ENCODE peak calls at places on chromosomes 2 and 18, in eight cellular contexts. One of them, this sample, is unnamed.

GRCh38 chr2:30684546-30684945 is 122.7 kb downstream of the CAPN13 start:
- DNase-seq in fibroblast of lung: peak
- DNase-seq in gastrocnemius medialis: no peak
- DNase-seq in cardiac muscle cell: no peak
- DNase-seq in GM23248: no peak
- DNase-seq in esophagus squamous epithelium: no peak
- DNase-seq in lung: peak
- DNase-seq in right atrium auricular region: no peak
- DNase-seq in this sample: no peak

GRCh38 chr2:100767224-100767653 is 52.7 kb upstream of the NPAS2 start:
- DNase-seq in fibroblast of lung: peak
- DNase-seq in gastrocnemius medialis: no peak
- DNase-seq in cardiac muscle cell: peak
- DNase-seq in GM23248: peak
- DNase-seq in esophagus squamous epithelium: no peak
- DNase-seq in lung: no peak
- DNase-seq in right atrium auricular region: no peak
- DNase-seq in this sample: no peak

GRCh38 chr2:101466426-101466825 is 8.5 kb downstream of the RFX8 start:
- DNase-seq in fibroblast of lung: peak
- DNase-seq in gastrocnemius medialis: no peak
- DNase-seq in cardiac muscle cell: no peak
- DNase-seq in GM23248: no peak
- DNase-seq in esophagus squamous epithelium: no peak
- DNase-seq in lung: no peak
- DNase-seq in right atrium auricular region: no peak
- DNase-seq in this sample: no peak

GRCh38 chr2:160790738-160791137 is 297.1 kb upstream of the RBMS1 start:
- DNase-seq in fibroblast of lung: no peak
- DNase-seq in gastrocnemius medialis: no peak
- DNase-seq in cardiac muscle cell: no peak
- DNase-seq in GM23248: no peak
- DNase-seq in esophagus squamous epithelium: no peak
- DNase-seq in lung: no peak
- DNase-seq in right atrium auricular region: no peak
- DNase-seq in this sample: no peak

GRCh38 chr18:9735238-9735637 is 27.1 kb downstream of the RAB31 start:
- DNase-seq in fibroblast of lung: no peak
- DNase-seq in gastrocnemius medialis: no peak
- DNase-seq in cardiac muscle cell: no peak
- DNase-seq in GM23248: no peak
- DNase-seq in esophagus squamous epithelium: no peak
- DNase-seq in lung: no peak
- DNase-seq in right atrium auricular region: peak
- DNase-seq in this sample: peak

GRCh38 chr2:184114439-184114838 is 483.9 kb upstream of the ZNF804A start:
- DNase-seq in fibroblast of lung: no peak
- DNase-seq in gastrocnemius medialis: no peak
- DNase-seq in cardiac muscle cell: no peak
- DNase-seq in GM23248: no peak
- DNase-seq in esophagus squamous epithelium: no peak
- DNase-seq in lung: no peak
- DNase-seq in right atrium auricular region: no peak
- DNase-seq in this sample: no peak

GRCh38 chr2:26994975-26995374 is 24.5 kb downstream of the MAPRE3 start:
- DNase-seq in fibroblast of lung: no peak
- DNase-seq in gastrocnemius medialis: no peak
- DNase-seq in cardiac muscle cell: no peak
- DNase-seq in GM23248: no peak
- DNase-seq in esophagus squamous epithelium: no peak
- DNase-seq in lung: no peak
- DNase-seq in right atrium auricular region: no peak
- DNase-seq in this sample: no peak

GRCh38 chr18:53056064-53056463 is 716.1 kb downstream of the DCC start:
- DNase-seq in fibroblast of lung: no peak
- DNase-seq in gastrocnemius medialis: no peak
- DNase-seq in cardiac muscle cell: no peak
- DNase-seq in GM23248: no peak
- DNase-seq in esophagus squamous epithelium: no peak
- DNase-seq in lung: no peak
- DNase-seq in right atrium auricular region: no peak
- DNase-seq in this sample: no peak

GRCh38 chr2:71466301-71467179 is 13.2 kb downstream of the DYSF start:
- DNase-seq in fibroblast of lung: no peak
- DNase-seq in gastrocnemius medialis: peak
- DNase-seq in cardiac muscle cell: peak
- DNase-seq in GM23248: peak
- DNase-seq in esophagus squamous epithelium: no peak
- DNase-seq in lung: no peak
- DNase-seq in right atrium auricular region: no peak
- DNase-seq in this sample: no peak

GRCh38 chr18:2994603-2995432 is 18.1 kb downstream of the LPIN2 start:
- DNase-seq in fibroblast of lung: no peak
- DNase-seq in gastrocnemius medialis: no peak
- DNase-seq in cardiac muscle cell: no peak
- DNase-seq in GM23248: no peak
- DNase-seq in esophagus squamous epithelium: peak
- DNase-seq in lung: no peak
- DNase-seq in right atrium auricular region: no peak
- DNase-seq in this sample: no peak

GRCh38 chr2:151562398-151562797 is 152.7 kb downstream of the RIF1 start:
- DNase-seq in fibroblast of lung: no peak
- DNase-seq in gastrocnemius medialis: peak
- DNase-seq in cardiac muscle cell: no peak
- DNase-seq in GM23248: no peak
- DNase-seq in esophagus squamous epithelium: no peak
- DNase-seq in lung: no peak
- DNase-seq in right atrium auricular region: no peak
- DNase-seq in this sample: no peak

GRCh38 chr2:177467646-177468045 is 75.1 kb downstream of the AGPS start:
- DNase-seq in fibroblast of lung: peak
- DNase-seq in gastrocnemius medialis: no peak
- DNase-seq in cardiac muscle cell: peak
- DNase-seq in GM23248: peak
- DNase-seq in esophagus squamous epithelium: no peak
- DNase-seq in lung: no peak
- DNase-seq in right atrium auricular region: no peak
- DNase-seq in this sample: no peak

GRCh38 chr2:70726947-70727725 is 40.9 kb downstream of the ADD2 start:
- DNase-seq in fibroblast of lung: no peak
- DNase-seq in gastrocnemius medialis: no peak
- DNase-seq in cardiac muscle cell: peak
- DNase-seq in GM23248: peak
- DNase-seq in esophagus squamous epithelium: no peak
- DNase-seq in lung: no peak
- DNase-seq in right atrium auricular region: peak
- DNase-seq in this sample: no peak

GRCh38 chr2:198717451-198717850 is 740.3 kb downstream of the SATB2 start:
- DNase-seq in fibroblast of lung: no peak
- DNase-seq in gastrocnemius medialis: no peak
- DNase-seq in cardiac muscle cell: no peak
- DNase-seq in GM23248: no peak
- DNase-seq in esophagus squamous epithelium: no peak
- DNase-seq in lung: no peak
- DNase-seq in right atrium auricular region: no peak
- DNase-seq in this sample: no peak

GRCh38 chr2:20565623-20566236 is 85.2 kb downstream of the HS1BP3 start:
- DNase-seq in fibroblast of lung: peak
- DNase-seq in gastrocnemius medialis: no peak
- DNase-seq in cardiac muscle cell: no peak
- DNase-seq in GM23248: no peak
- DNase-seq in esophagus squamous epithelium: no peak
- DNase-seq in lung: no peak
- DNase-seq in right atrium auricular region: no peak
- DNase-seq in this sample: no peak

GRCh38 chr2:168439536-168439935 is 16.5 kb upstream of the CERS6 start:
- DNase-seq in fibroblast of lung: peak
- DNase-seq in gastrocnemius medialis: no peak
- DNase-seq in cardiac muscle cell: peak
- DNase-seq in GM23248: peak
- DNase-seq in esophagus squamous epithelium: no peak
- DNase-seq in lung: no peak
- DNase-seq in right atrium auricular region: no peak
- DNase-seq in this sample: no peak

GRCh38 chr2:42286268-42286946 is 74.6 kb downstream of the COX7A2L start:
- DNase-seq in fibroblast of lung: no peak
- DNase-seq in gastrocnemius medialis: no peak
- DNase-seq in cardiac muscle cell: peak
- DNase-seq in GM23248: peak
- DNase-seq in esophagus squamous epithelium: no peak
- DNase-seq in lung: no peak
- DNase-seq in right atrium auricular region: no peak
- DNase-seq in this sample: no peak

GRCh38 chr2:94874277-94874997 is 3.2 kb downstream of the TEKT4 start:
- DNase-seq in fibroblast of lung: no peak
- DNase-seq in gastrocnemius medialis: no peak
- DNase-seq in cardiac muscle cell: peak
- DNase-seq in GM23248: peak
- DNase-seq in esophagus squamous epithelium: no peak
- DNase-seq in lung: peak
- DNase-seq in right atrium auricular region: no peak
- DNase-seq in this sample: no peak

GRCh38 chr2:168660859-168661258 is 141.6 kb upstream of the NOSTRIN start:
- DNase-seq in fibroblast of lung: no peak
- DNase-seq in gastrocnemius medialis: no peak
- DNase-seq in cardiac muscle cell: peak
- DNase-seq in GM23248: no peak
- DNase-seq in esophagus squamous epithelium: no peak
- DNase-seq in lung: no peak
- DNase-seq in right atrium auricular region: no peak
- DNase-seq in this sample: no peak

GRCh38 chr2:222423632-222424280 is 587 bp upstream of the SGPP2 start:
- DNase-seq in fibroblast of lung: no peak
- DNase-seq in gastrocnemius medialis: no peak
- DNase-seq in cardiac muscle cell: peak
- DNase-seq in GM23248: no peak
- DNase-seq in esophagus squamous epithelium: no peak
- DNase-seq in lung: peak
- DNase-seq in right atrium auricular region: no peak
- DNase-seq in this sample: no peak

GRCh38 chr2:191486584-191487320 is 191.2 kb upstream of the NABP1 start:
- DNase-seq in fibroblast of lung: peak
- DNase-seq in gastrocnemius medialis: no peak
- DNase-seq in cardiac muscle cell: peak
- DNase-seq in GM23248: peak
- DNase-seq in esophagus squamous epithelium: no peak
- DNase-seq in lung: no peak
- DNase-seq in right atrium auricular region: no peak
- DNase-seq in this sample: no peak

GRCh38 chr2:176378323-176378722 is 109.1 kb downstream of the MTX2 start:
- DNase-seq in fibroblast of lung: no peak
- DNase-seq in gastrocnemius medialis: no peak
- DNase-seq in cardiac muscle cell: no peak
- DNase-seq in GM23248: no peak
- DNase-seq in esophagus squamous epithelium: no peak
- DNase-seq in lung: no peak
- DNase-seq in right atrium auricular region: no peak
- DNase-seq in this sample: no peak

GRCh38 chr18:12394428-12394827 is 13.3 kb upstream of the PRELID3A start:
- DNase-seq in fibroblast of lung: no peak
- DNase-seq in gastrocnemius medialis: no peak
- DNase-seq in cardiac muscle cell: no peak
- DNase-seq in GM23248: peak
- DNase-seq in esophagus squamous epithelium: no peak
- DNase-seq in lung: no peak
- DNase-seq in right atrium auricular region: no peak
- DNase-seq in this sample: no peak

GRCh38 chr2:144211826-144212225 is 308.1 kb downstream of the ZEB2 start:
- DNase-seq in fibroblast of lung: no peak
- DNase-seq in gastrocnemius medialis: no peak
- DNase-seq in cardiac muscle cell: peak
- DNase-seq in GM23248: no peak
- DNase-seq in esophagus squamous epithelium: no peak
- DNase-seq in lung: no peak
- DNase-seq in right atrium auricular region: no peak
- DNase-seq in this sample: no peak

GRCh38 chr2:85534875-85535274 is 4.1 kb upstream of the MAT2A start:
- DNase-seq in fibroblast of lung: no peak
- DNase-seq in gastrocnemius medialis: no peak
- DNase-seq in cardiac muscle cell: no peak
- DNase-seq in GM23248: no peak
- DNase-seq in esophagus squamous epithelium: no peak
- DNase-seq in lung: no peak
- DNase-seq in right atrium auricular region: no peak
- DNase-seq in this sample: no peak
- H3K27ac ChIP-seq in fibroblast of lung: no peak
- H3K27ac ChIP-seq in gastrocnemius medialis: no peak
- H3K27ac ChIP-seq in cardiac muscle cell: no peak
- H3K27ac ChIP-seq in GM23248: no peak
- H3K27ac ChIP-seq in esophagus squamous epithelium: no peak
- H3K27ac ChIP-seq in lung: no peak
- H3K27ac ChIP-seq in right atrium auricular region: no peak
- H3K27ac ChIP-seq in this sample: peak

GRCh38 chr2:45745231-45745630 is 93.8 kb downstream of the PRKCE start:
- DNase-seq in fibroblast of lung: no peak
- DNase-seq in gastrocnemius medialis: no peak
- DNase-seq in cardiac muscle cell: no peak
- DNase-seq in GM23248: peak
- DNase-seq in esophagus squamous epithelium: no peak
- DNase-seq in lung: no peak
- DNase-seq in right atrium auricular region: no peak
- DNase-seq in this sample: no peak
- H3K27ac ChIP-seq in fibroblast of lung: no peak
- H3K27ac ChIP-seq in gastrocnemius medialis: no peak
- H3K27ac ChIP-seq in cardiac muscle cell: no peak
- H3K27ac ChIP-seq in GM23248: peak
- H3K27ac ChIP-seq in esophagus squamous epithelium: no peak
- H3K27ac ChIP-seq in lung: no peak
- H3K27ac ChIP-seq in right atrium auricular region: peak
- H3K27ac ChIP-seq in this sample: no peak

GRCh38 chr2:39491653-39492052 is 54.6 kb upstream of the MAP4K3 start:
- DNase-seq in fibroblast of lung: no peak
- DNase-seq in gastrocnemius medialis: no peak
- DNase-seq in cardiac muscle cell: no peak
- DNase-seq in GM23248: no peak
- DNase-seq in esophagus squamous epithelium: no peak
- DNase-seq in lung: no peak
- DNase-seq in right atrium auricular region: no peak
- DNase-seq in this sample: no peak
- H3K27ac ChIP-seq in fibroblast of lung: peak
- H3K27ac ChIP-seq in gastrocnemius medialis: peak
- H3K27ac ChIP-seq in cardiac muscle cell: no peak
- H3K27ac ChIP-seq in GM23248: peak
- H3K27ac ChIP-seq in esophagus squamous epithelium: peak
- H3K27ac ChIP-seq in lung: peak
- H3K27ac ChIP-seq in right atrium auricular region: peak
- H3K27ac ChIP-seq in this sample: no peak

GRCh38 chr2:155692108-155692507 is 640.4 kb downstream of the NR4A2 start:
- DNase-seq in fibroblast of lung: no peak
- DNase-seq in gastrocnemius medialis: no peak
- DNase-seq in cardiac muscle cell: no peak
- DNase-seq in GM23248: no peak
- DNase-seq in esophagus squamous epithelium: no peak
- DNase-seq in lung: no peak
- DNase-seq in right atrium auricular region: no peak
- DNase-seq in this sample: no peak

GRCh38 chr2:155695505-155695904 is 637.0 kb downstream of the NR4A2 start:
- DNase-seq in fibroblast of lung: no peak
- DNase-seq in gastrocnemius medialis: no peak
- DNase-seq in cardiac muscle cell: no peak
- DNase-seq in GM23248: no peak
- DNase-seq in esophagus squamous epithelium: no peak
- DNase-seq in lung: no peak
- DNase-seq in right atrium auricular region: no peak
- DNase-seq in this sample: no peak

GRCh38 chr2:155690785-155691184 is 641.7 kb downstream of the NR4A2 start:
- DNase-seq in fibroblast of lung: no peak
- DNase-seq in gastrocnemius medialis: no peak
- DNase-seq in cardiac muscle cell: no peak
- DNase-seq in GM23248: no peak
- DNase-seq in esophagus squamous epithelium: no peak
- DNase-seq in lung: no peak
- DNase-seq in right atrium auricular region: no peak
- DNase-seq in this sample: no peak

GRCh38 chr2:155689791-155690190 is 642.7 kb downstream of the NR4A2 start:
- DNase-seq in fibroblast of lung: no peak
- DNase-seq in gastrocnemius medialis: no peak
- DNase-seq in cardiac muscle cell: peak
- DNase-seq in GM23248: no peak
- DNase-seq in esophagus squamous epithelium: no peak
- DNase-seq in lung: no peak
- DNase-seq in right atrium auricular region: no peak
- DNase-seq in this sample: no peak
- H3K27ac ChIP-seq in fibroblast of lung: no peak
- H3K27ac ChIP-seq in gastrocnemius medialis: no peak
- H3K27ac ChIP-seq in cardiac muscle cell: no peak
- H3K27ac ChIP-seq in GM23248: no peak
- H3K27ac ChIP-seq in esophagus squamous epithelium: no peak
- H3K27ac ChIP-seq in lung: no peak
- H3K27ac ChIP-seq in right atrium auricular region: no peak
- H3K27ac ChIP-seq in this sample: no peak

This sample was measured in coronary artery.